ENCODE peak calls at places on chromosomes 5 and 9, in seven cellular contexts. One of them, this sample, is unnamed.

GRCh38 chr5:149837680-149838269 is 106.8 kb downstream of the PDE6A start:
- DNase-seq in AG09309: peak
- DNase-seq in A549: peak
- DNase-seq in A673: peak
- DNase-seq in colonic mucosa: peak
- DNase-seq in fibroblast of mammary gland: peak
- DNase-seq in psoas muscle: peak
- DNase-seq in this sample: peak

GRCh38 chr9:35225677-35226076 is 63.9 kb downstream of the UNC13B start:
- DNase-seq in psoas muscle: no peak
- DNase-seq in colonic mucosa: no peak
- DNase-seq in A673: no peak
- DNase-seq in A549: no peak
- DNase-seq in AG09309: no peak
- DNase-seq in fibroblast of mammary gland: no peak
- DNase-seq in this sample: no peak

GRCh38 chr9:82466616-82467251 is 478.2 kb downstream of the SPATA31D1 start:
- DNase-seq in fibroblast of mammary gland: peak
- DNase-seq in AG09309: no peak
- DNase-seq in A673: peak
- DNase-seq in psoas muscle: peak
- DNase-seq in colonic mucosa: no peak
- DNase-seq in A549: peak
- DNase-seq in this sample: peak

GRCh38 chr5:123035950-123036390 is 555 bp downstream of the PPIC start:
- DNase-seq in A673: peak
- DNase-seq in psoas muscle: peak
- DNase-seq in fibroblast of mammary gland: peak
- DNase-seq in A549: peak
- DNase-seq in colonic mucosa: peak
- DNase-seq in AG09309: no peak
- DNase-seq in this sample: peak

GRCh38 chr5:126927424-126927823 is 102.9 kb downstream of the MARCHF3 start:
- DNase-seq in AG09309: no peak
- DNase-seq in colonic mucosa: no peak
- DNase-seq in psoas muscle: no peak
- DNase-seq in A549: no peak
- DNase-seq in fibroblast of mammary gland: no peak
- DNase-seq in A673: no peak
- DNase-seq in this sample: no peak

GRCh38 chr9:6034954-6035353 is 19.5 kb upstream of the RANBP6 start:
- DNase-seq in A673: no peak
- DNase-seq in psoas muscle: no peak
- DNase-seq in colonic mucosa: no peak
- DNase-seq in AG09309: no peak
- DNase-seq in A549: peak
- DNase-seq in fibroblast of mammary gland: peak
- DNase-seq in this sample: no peak

GRCh38 chr9:3237121-3237520 is 288.7 kb downstream of the RFX3 start:
- DNase-seq in A549: no peak
- DNase-seq in AG09309: no peak
- DNase-seq in A673: no peak
- DNase-seq in fibroblast of mammary gland: peak
- DNase-seq in psoas muscle: no peak
- DNase-seq in colonic mucosa: no peak
- DNase-seq in this sample: no peak

GRCh38 chr9:104863180-104863883 is 64.6 kb downstream of the ABCA1 start:
- DNase-seq in A549: peak
- DNase-seq in fibroblast of mammary gland: peak
- DNase-seq in psoas muscle: no peak
- DNase-seq in colonic mucosa: peak
- DNase-seq in A673: peak
- DNase-seq in AG09309: peak
- DNase-seq in this sample: peak

GRCh38 chr9:20941177-20941690 is 90.2 kb downstream of the HACD4 start:
- DNase-seq in A673: peak
- DNase-seq in A549: peak
- DNase-seq in AG09309: no peak
- DNase-seq in fibroblast of mammary gland: peak
- DNase-seq in colonic mucosa: peak
- DNase-seq in psoas muscle: no peak
- DNase-seq in this sample: peak

GRCh38 chr5:150645070-150645700 is 4.7 kb downstream of the SYNPO start:
- DNase-seq in A673: peak
- DNase-seq in colonic mucosa: no peak
- DNase-seq in A549: no peak
- DNase-seq in fibroblast of mammary gland: peak
- DNase-seq in AG09309: peak
- DNase-seq in psoas muscle: peak
- DNase-seq in this sample: peak

GRCh38 chr9:126491256-126491879 is 122.4 kb upstream of the LMX1B start:
- DNase-seq in colonic mucosa: peak
- DNase-seq in A549: peak
- DNase-seq in fibroblast of mammary gland: peak
- DNase-seq in A673: peak
- DNase-seq in psoas muscle: peak
- DNase-seq in AG09309: no peak
- DNase-seq in this sample: peak

GRCh38 chr5:98144710-98145109 is 628.8 kb upstream of the RGMB start:
- DNase-seq in fibroblast of mammary gland: no peak
- DNase-seq in colonic mucosa: no peak
- DNase-seq in AG09309: no peak
- DNase-seq in A549: no peak
- DNase-seq in psoas muscle: no peak
- DNase-seq in A673: no peak
- DNase-seq in this sample: no peak

GRCh38 chr5:171840066-171840465 is 54.4 kb downstream of the SMIM23 start:
- DNase-seq in psoas muscle: no peak
- DNase-seq in fibroblast of mammary gland: no peak
- DNase-seq in colonic mucosa: no peak
- DNase-seq in A549: peak
- DNase-seq in AG09309: no peak
- DNase-seq in A673: peak
- DNase-seq in this sample: no peak

GRCh38 chr5:181241393-181241975 is 2.2 kb downstream of the RACK1 start:
- DNase-seq in A673: peak
- DNase-seq in AG09309: peak
- DNase-seq in colonic mucosa: no peak
- DNase-seq in A549: peak
- DNase-seq in psoas muscle: no peak
- DNase-seq in fibroblast of mammary gland: peak
- DNase-seq in this sample: peak

GRCh38 chr5:76099286-76099702 is 16.1 kb downstream of the SV2C start:
- DNase-seq in A549: no peak
- DNase-seq in A673: peak
- DNase-seq in AG09309: no peak
- DNase-seq in colonic mucosa: no peak
- DNase-seq in psoas muscle: no peak
- DNase-seq in fibroblast of mammary gland: no peak
- DNase-seq in this sample: no peak

GRCh38 chr9:83699615-83700014 is 8.1 kb downstream of the UBQLN1 start:
- DNase-seq in fibroblast of mammary gland: no peak
- DNase-seq in AG09309: no peak
- DNase-seq in colonic mucosa: no peak
- DNase-seq in psoas muscle: no peak
- DNase-seq in A549: no peak
- DNase-seq in A673: no peak
- DNase-seq in this sample: no peak

GRCh38 chr5:176700239-176700847 is 53.1 kb downstream of the TSPAN17 start:
- DNase-seq in colonic mucosa: no peak
- DNase-seq in psoas muscle: no peak
- DNase-seq in A673: peak
- DNase-seq in fibroblast of mammary gland: no peak
- DNase-seq in A549: peak
- DNase-seq in AG09309: no peak
- DNase-seq in this sample: no peak

GRCh38 chr5:71752441-71753190 is 33.5 kb downstream of the CARTPT start:
- DNase-seq in fibroblast of mammary gland: no peak
- DNase-seq in psoas muscle: no peak
- DNase-seq in A549: no peak
- DNase-seq in colonic mucosa: no peak
- DNase-seq in A673: no peak
- DNase-seq in AG09309: no peak
- DNase-seq in this sample: no peak

GRCh38 chr5:160342413-160342941 is 27.9 kb downstream of the C1QTNF2 start:
- DNase-seq in A673: no peak
- DNase-seq in A549: no peak
- DNase-seq in psoas muscle: peak
- DNase-seq in colonic mucosa: no peak
- DNase-seq in fibroblast of mammary gland: peak
- DNase-seq in AG09309: peak
- DNase-seq in this sample: peak

GRCh38 chr9:134371731-134372130 is 45.5 kb downstream of the RXRA start:
- DNase-seq in A673: no peak
- DNase-seq in A549: no peak
- DNase-seq in psoas muscle: peak
- DNase-seq in colonic mucosa: no peak
- DNase-seq in AG09309: no peak
- DNase-seq in fibroblast of mammary gland: peak
- DNase-seq in this sample: no peak

GRCh38 chr9:119283118-119283794 is 86.0 kb downstream of the BRINP1 start:
- DNase-seq in A549: no peak
- DNase-seq in fibroblast of mammary gland: peak
- DNase-seq in A673: no peak
- DNase-seq in AG09309: no peak
- DNase-seq in colonic mucosa: no peak
- DNase-seq in psoas muscle: no peak
- DNase-seq in this sample: no peak

GRCh38 chr9:131818089-131818488 is 78.2 kb upstream of the RAPGEF1 start:
- DNase-seq in A673: no peak
- DNase-seq in AG09309: no peak
- DNase-seq in colonic mucosa: no peak
- DNase-seq in A549: no peak
- DNase-seq in psoas muscle: no peak
- DNase-seq in fibroblast of mammary gland: no peak
- DNase-seq in this sample: no peak

GRCh38 chr9:111179577-111179976 is 141.3 kb upstream of the LPAR1 start:
- DNase-seq in colonic mucosa: peak
- DNase-seq in psoas muscle: no peak
- DNase-seq in AG09309: no peak
- DNase-seq in fibroblast of mammary gland: peak
- DNase-seq in A549: no peak
- DNase-seq in A673: no peak
- DNase-seq in this sample: peak

GRCh38 chr5:159773062-159773924 is 143.0 kb upstream of the ADRA1B start:
- DNase-seq in fibroblast of mammary gland: peak
- DNase-seq in A673: peak
- DNase-seq in AG09309: peak
- DNase-seq in psoas muscle: peak
- DNase-seq in A549: peak
- DNase-seq in colonic mucosa: peak
- DNase-seq in this sample: peak

GRCh38 chr5:81718300-81718699 is 32.6 kb downstream of the SSBP2 start:
- DNase-seq in fibroblast of mammary gland: no peak
- DNase-seq in psoas muscle: no peak
- DNase-seq in A549: no peak
- DNase-seq in colonic mucosa: no peak
- DNase-seq in AG09309: no peak
- DNase-seq in A673: no peak
- DNase-seq in this sample: no peak

GRCh38 chr5:66933066-66933465 is 263.5 kb downstream of the CD180 start:
- DNase-seq in AG09309: no peak
- DNase-seq in fibroblast of mammary gland: peak
- DNase-seq in A673: no peak
- DNase-seq in psoas muscle: no peak
- DNase-seq in A549: no peak
- DNase-seq in colonic mucosa: no peak
- DNase-seq in this sample: peak

DNA sequence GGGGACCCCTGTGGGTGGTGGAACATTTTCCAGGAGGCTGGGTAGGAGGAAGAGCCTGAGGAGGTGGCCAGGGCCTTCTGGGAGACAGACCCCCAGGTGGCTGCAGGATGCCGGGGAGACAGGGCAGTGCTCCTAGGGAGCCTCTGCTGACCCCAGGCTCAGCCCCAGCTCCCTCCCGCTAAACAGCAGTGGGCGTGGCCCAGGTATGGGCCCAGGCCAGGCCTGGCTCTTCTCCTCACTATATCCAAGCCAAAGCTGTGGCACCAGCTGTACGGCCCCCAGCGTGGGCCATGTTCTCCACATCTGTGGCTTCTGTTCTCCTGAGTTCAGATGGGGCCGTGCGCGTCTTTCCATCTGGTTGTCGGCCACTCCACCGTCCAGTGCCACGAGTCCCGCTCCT is 58.5 kb downstream of the KCNT1 start:
- DNase-seq in fibroblast of mammary gland: no peak
- DNase-seq in A673: no peak
- DNase-seq in psoas muscle: no peak
- DNase-seq in A549: no peak
- DNase-seq in AG09309: no peak
- DNase-seq in colonic mucosa: no peak
- DNase-seq in this sample: no peak
- H3K4me3 ChIP-seq in fibroblast of mammary gland: no peak
- H3K4me3 ChIP-seq in A673: no peak
- H3K4me3 ChIP-seq in psoas muscle: no peak
- H3K4me3 ChIP-seq in A549: no peak
- H3K4me3 ChIP-seq in AG09309: no peak
- H3K4me3 ChIP-seq in colonic mucosa: no peak
- H3K4me3 ChIP-seq in this sample: no peak

GRCh38 chr5:50975840-50976239 is 309.4 kb downstream of the PARP8 start:
- DNase-seq in A549: no peak
- DNase-seq in A673: no peak
- DNase-seq in fibroblast of mammary gland: no peak
- DNase-seq in colonic mucosa: no peak
- DNase-seq in psoas muscle: no peak
- DNase-seq in AG09309: no peak
- DNase-seq in this sample: no peak
- TF ChIP-seq CTCF in A549: no peak
- TF ChIP-seq CTCF in A673: no peak
- TF ChIP-seq CTCF in fibroblast of mammary gland: no peak
- TF ChIP-seq CTCF in colonic mucosa: no peak
- TF ChIP-seq CTCF in psoas muscle: no peak
- TF ChIP-seq CTCF in AG09309: no peak
- TF ChIP-seq CTCF in this sample: no peak

GRCh38 chr5:37840036-37840909 is at the start of gene GDNF:
- DNase-seq in colonic mucosa: peak
- DNase-seq in A673: peak
- DNase-seq in A549: peak
- DNase-seq in psoas muscle: peak
- DNase-seq in AG09309: no peak
- DNase-seq in fibroblast of mammary gland: peak
- DNase-seq in this sample: peak
- H3K4me3 ChIP-seq in colonic mucosa: peak
- H3K4me3 ChIP-seq in A673: peak
- H3K4me3 ChIP-seq in A549: peak
- H3K4me3 ChIP-seq in psoas muscle: peak
- H3K4me3 ChIP-seq in AG09309: peak
- H3K4me3 ChIP-seq in fibroblast of mammary gland: peak
- H3K4me3 ChIP-seq in this sample: peak

GRCh38 chr5:147346006-147346561 is 111.3 kb downstream of the STK32A start:
- DNase-seq in A673: peak
- DNase-seq in fibroblast of mammary gland: peak
- DNase-seq in A549: no peak
- DNase-seq in colonic mucosa: no peak
- DNase-seq in psoas muscle: no peak
- DNase-seq in AG09309: no peak
- DNase-seq in this sample: no peak
- TF ChIP-seq CTCF in A673: peak
- TF ChIP-seq CTCF in fibroblast of mammary gland: no peak
- TF ChIP-seq CTCF in A549: no peak
- TF ChIP-seq CTCF in colonic mucosa: no peak
- TF ChIP-seq CTCF in psoas muscle: no peak
- TF ChIP-seq CTCF in AG09309: peak
- TF ChIP-seq CTCF in this sample: no peak

GRCh38 chr5:31851290-31851689 is 212.4 kb downstream of the PDZD2 start:
- DNase-seq in psoas muscle: no peak
- DNase-seq in A549: no peak
- DNase-seq in colonic mucosa: no peak
- DNase-seq in fibroblast of mammary gland: no peak
- DNase-seq in AG09309: no peak
- DNase-seq in A673: peak
- DNase-seq in this sample: no peak
- H3K4me3 ChIP-seq in psoas muscle: no peak
- H3K4me3 ChIP-seq in A549: no peak
- H3K4me3 ChIP-seq in colonic mucosa: no peak
- H3K4me3 ChIP-seq in fibroblast of mammary gland: no peak
- H3K4me3 ChIP-seq in AG09309: no peak
- H3K4me3 ChIP-seq in A673: no peak
- H3K4me3 ChIP-seq in this sample: no peak

This sample was measured in astrocyte of the spinal cord.